ENCODE peak calls at places on chromosomes 1 and 21, in eight cellular contexts. Q is BJ, B is esophagus squamous epithelium, H is AG09309, I is PC-9, C is spleen, T is AG04450, U is lung. Z is an unnamed sample.

GRCh38 chr1:111880866-111881837 is 108.3 kb downstream of the KCND3 start:
- DNase-seq in B (no peak), Q (no peak), C (no peak), I (no peak), U (no peak), T (no peak), H (no peak), Z (no peak)

GRCh38 chr21:32494946-32495703 is 82.6 kb downstream of the EVA1C start:
- DNase-seq in H (peak; percentile 92), C (no peak), B (no peak), U (no peak), I (peak; percentile 58), T (no peak), Q (peak; percentile 83), Z (no peak)

GRCh38 chr1:152871731-152872126 is 6.4 kb upstream of the SMCP start:
- DNase-seq in I (no peak), C (no peak), H (no peak), Q (no peak), U (no peak), T (no peak), B (no peak), Z (no peak)

GRCh38 chr1:37237948-37238347 is 203.6 kb upstream of the GRIK3 start:
- DNase-seq in T (no peak), H (no peak), Q (no peak), I (no peak), U (no peak), B (no peak), C (no peak), Z (no peak)

GRCh38 chr1:212482352-212483153 is 49.8 kb downstream of the NENF start:
- DNase-seq in Q (no peak), B (no peak), C (no peak), I (peak; percentile 60), T (no peak), H (peak; percentile 20), U (no peak), Z (no peak)

GRCh38 chr1:109516872-109517271 is 7.3 kb upstream of the AMIGO1 start:
- DNase-seq in C (no peak), U (no peak), Q (peak; percentile 75), H (peak; percentile 45), I (no peak), T (no peak), B (no peak), Z (no peak)

GRCh38 chr1:32051706-32052105 is 21.0 kb upstream of the TMEM39B start:
- DNase-seq in I (peak; percentile 2), B (no peak), H (no peak), U (no peak), T (no peak), Q (no peak), C (no peak), Z (no peak)

GRCh38 chr1:212450331-212450881 is 17.7 kb downstream of the NENF start:
- DNase-seq in B (no peak), U (no peak), T (no peak), H (peak; percentile 17), C (peak; percentile 53), I (no peak), Q (no peak), Z (no peak)

GRCh38 chr21:42736646-42737350 is 83.4 kb downstream of the PDE9A start:
- DNase-seq in U (no peak), B (no peak), H (no peak), T (no peak), C (no peak), Q (no peak), I (no peak), Z (no peak)

GRCh38 chr1:246795906-246796694 is 71.9 kb downstream of the SCCPDH start:
- DNase-seq in B (no peak), T (no peak), Q (no peak), U (no peak), C (no peak), I (no peak), H (no peak), Z (no peak)

DNA sequence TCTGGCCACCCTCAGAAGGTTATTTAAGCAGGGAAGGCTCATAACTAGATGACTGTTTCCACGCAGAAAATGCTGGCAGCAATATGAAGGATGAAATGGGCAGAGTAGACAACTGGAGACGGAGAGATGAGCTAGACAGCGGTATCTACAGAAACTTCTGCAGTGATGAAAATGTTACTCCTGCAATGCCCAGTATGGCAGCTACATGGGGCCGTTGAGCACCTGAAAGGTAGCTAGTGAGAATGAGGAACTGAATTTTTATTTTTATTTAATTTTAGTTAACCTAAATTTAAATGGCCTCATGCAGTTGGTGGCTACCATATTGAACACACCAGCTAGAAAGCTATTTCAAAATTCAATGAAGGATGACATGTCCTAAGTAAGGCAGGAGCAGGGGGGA is 27.3 kb downstream of the SIPA1L2 start:
- DNase-seq in Q (no peak), B (no peak), I (no peak), U (no peak), T (no peak), C (no peak), H (no peak), Z (no peak)
- TF ChIP-seq CTCF in Q (no peak), B (peak; percentile 31), I (peak; percentile 38), U (no peak), T (peak; percentile 17), C (no peak), H (no peak), Z (no peak)

GRCh38 chr1:207991331-207991914 is 80.5 kb upstream of the CD34 start:
- DNase-seq in I (no peak), H (no peak), U (no peak), B (no peak), C (no peak), Q (no peak), T (no peak), Z (no peak)
- TF ChIP-seq CTCF in I (no peak), H (no peak), U (no peak), B (no peak), C (no peak), Q (no peak), T (no peak), Z (no peak)

DNA sequence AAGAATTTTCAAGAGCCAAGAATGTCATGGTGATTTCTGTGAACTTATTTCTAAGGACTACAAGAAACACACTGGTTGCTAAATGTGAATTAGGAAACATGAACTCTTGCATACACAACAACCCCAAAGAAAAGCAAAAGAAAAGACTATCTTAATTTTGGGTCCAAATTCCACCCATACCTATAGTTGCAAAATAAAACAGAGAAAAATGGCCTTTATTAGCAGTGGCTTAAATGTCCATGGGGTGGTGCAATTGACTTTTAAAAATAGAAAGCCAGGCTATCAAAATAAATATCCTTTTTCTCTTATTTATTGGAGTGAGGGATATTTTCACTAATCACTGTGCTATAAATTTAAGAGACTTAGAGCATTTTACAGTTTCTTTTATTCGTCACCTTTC is 80.9 kb upstream of the DPYD start:
- DNase-seq in C (no peak), U (no peak), H (no peak), B (no peak), T (no peak), I (no peak), Q (no peak), Z (no peak)
- TF ChIP-seq CTCF in C (no peak), U (no peak), H (peak; percentile 29), B (no peak), T (peak; percentile 43), I (peak; percentile 35), Q (peak; percentile 37), Z (no peak)

GRCh38 chr1:18041107-18041506 is 66.5 kb upstream of the IGSF21 start:
- DNase-seq in C (no peak), Q (no peak), T (no peak), U (no peak), H (no peak), B (no peak), I (no peak), Z (no peak)

GRCh38 chr1:18045654-18046053 is 61.9 kb upstream of the IGSF21 start:
- DNase-seq in I (no peak), T (no peak), C (no peak), Q (no peak), B (no peak), U (no peak), H (no peak), Z (no peak)

GRCh38 chr1:18045206-18045605 is 62.4 kb upstream of the IGSF21 start:
- DNase-seq in T (no peak), Q (no peak), C (no peak), B (no peak), U (no peak), H (no peak), I (no peak), Z (no peak)

GRCh38 chr1:18038051-18038450 is 69.5 kb upstream of the IGSF21 start:
- DNase-seq in U (no peak), T (no peak), H (no peak), B (no peak), Q (no peak), I (no peak), C (no peak), Z (no peak)

GRCh38 chr1:18041685-18042355 is 65.8 kb upstream of the IGSF21 start:
- DNase-seq in I (no peak), H (no peak), B (no peak), U (no peak), T (no peak), C (no peak), Q (no peak), Z (peak; percentile 5)
- TF ChIP-seq CTCF in I (no peak), H (no peak), B (no peak), U (no peak), T (peak; percentile 30), C (no peak), Q (peak; percentile 17), Z (peak; percentile 12)

GRCh38 chr21:31196724-31197123 is 147.3 kb downstream of the TIAM1 start:
- DNase-seq in U (no peak), I (no peak), C (no peak), H (no peak), T (no peak), B (no peak), Q (no peak), Z (no peak)

GRCh38 chr21:31201548-31201947 is 142.5 kb downstream of the TIAM1 start:
- DNase-seq in H (no peak), U (peak; percentile 38), I (no peak), B (no peak), C (no peak), Q (no peak), T (no peak), Z (no peak)

GRCh38 chr21:31201144-31201543 is 142.9 kb downstream of the TIAM1 start:
- DNase-seq in I (no peak), T (no peak), H (no peak), Q (no peak), B (no peak), U (no peak), C (no peak), Z (no peak)

GRCh38 chr21:31195334-31196015 is 148.6 kb downstream of the TIAM1 start:
- DNase-seq in C (no peak), T (no peak), Q (no peak), I (no peak), U (no peak), B (no peak), H (no peak), Z (no peak)

GRCh38 chr21:31198575-31198974 is 145.5 kb downstream of the TIAM1 start:
- DNase-seq in U (no peak), C (no peak), T (peak; percentile 24), I (peak; percentile 48), B (no peak), Q (no peak), H (no peak), Z (no peak)
- TF ChIP-seq CTCF in U (peak; percentile 46), C (peak; percentile 56), T (peak; percentile 63), I (peak; percentile 77), B (peak; percentile 72), Q (peak; percentile 53), H (peak; percentile 54), Z (peak; percentile 36)

GRCh38 chr1:54848134-54848948 is 38.7 kb downstream of the DHCR24 start:
- DNase-seq in I (no peak), H (no peak), B (no peak), U (no peak), T (no peak), C (no peak), Q (no peak), Z (no peak)
- TF ChIP-seq CTCF in I (no peak), H (no peak), B (peak; percentile 20), U (no peak), T (peak; percentile 7), C (no peak), Q (no peak), Z (no peak)

Z was measured in Caco-2.